ENCODE peak calls at places on chromosomes 1 and 21, in five cellular contexts. One of them, this sample, is unnamed.

GRCh38 chr1:188937965-188938551 is 1539.6 kb downstream of the BRINP3 start:
- DNase-seq in CD8-positive, alpha-beta T cell: no peak
- DNase-seq in progenitor cell of endocrine pancreas: no peak
- DNase-seq in neural crest cell: no peak
- DNase-seq in A549: no peak
- DNase-seq in this sample: no peak

GRCh38 chr1:85199667-85200366 is 999 bp downstream of the SYDE2 start:
- DNase-seq in CD8-positive, alpha-beta T cell: no peak
- DNase-seq in progenitor cell of endocrine pancreas: no peak
- DNase-seq in neural crest cell: no peak
- DNase-seq in A549: no peak
- DNase-seq in this sample: no peak

GRCh38 chr1:23402286-23403037 is 22.1 kb downstream of the TCEA3 start:
- DNase-seq in CD8-positive, alpha-beta T cell: no peak
- DNase-seq in progenitor cell of endocrine pancreas: no peak
- DNase-seq in neural crest cell: no peak
- DNase-seq in A549: no peak
- DNase-seq in this sample: no peak

GRCh38 chr1:214441119-214441518 is 110.3 kb downstream of the PTPN14 start:
- DNase-seq in CD8-positive, alpha-beta T cell: no peak
- DNase-seq in progenitor cell of endocrine pancreas: no peak
- DNase-seq in neural crest cell: no peak
- DNase-seq in A549: no peak
- DNase-seq in this sample: no peak

GRCh38 chr1:56424744-56425493 is 154.4 kb downstream of the PLPP3 start:
- DNase-seq in CD8-positive, alpha-beta T cell: no peak
- DNase-seq in progenitor cell of endocrine pancreas: no peak
- DNase-seq in neural crest cell: no peak
- DNase-seq in A549: no peak
- DNase-seq in this sample: no peak

GRCh38 chr1:179036844-179037465 is 11.3 kb downstream of the FAM20B start:
- DNase-seq in CD8-positive, alpha-beta T cell: no peak
- DNase-seq in progenitor cell of endocrine pancreas: no peak
- DNase-seq in neural crest cell: no peak
- DNase-seq in A549: no peak
- DNase-seq in this sample: no peak

GRCh38 chr1:64476251-64476952 is 6.5 kb downstream of the CACHD1 start:
- DNase-seq in CD8-positive, alpha-beta T cell: no peak
- DNase-seq in progenitor cell of endocrine pancreas: no peak
- DNase-seq in neural crest cell: no peak
- DNase-seq in A549: no peak
- DNase-seq in this sample: no peak

GRCh38 chr21:43190544-43191340 is 21.9 kb downstream of the CRYAA start:
- DNase-seq in CD8-positive, alpha-beta T cell: no peak
- DNase-seq in progenitor cell of endocrine pancreas: peak; percentile 3
- DNase-seq in neural crest cell: no peak
- DNase-seq in A549: no peak
- DNase-seq in this sample: no peak

GRCh38 chr1:51506537-51506936 is 12.5 kb downstream of the EPS15 start:
- DNase-seq in CD8-positive, alpha-beta T cell: no peak
- DNase-seq in progenitor cell of endocrine pancreas: no peak
- DNase-seq in neural crest cell: no peak
- DNase-seq in A549: no peak
- DNase-seq in this sample: no peak

GRCh38 chr21:25929859-25930520 is 195.2 kb downstream of the GABPA start:
- DNase-seq in CD8-positive, alpha-beta T cell: no peak
- DNase-seq in progenitor cell of endocrine pancreas: no peak
- DNase-seq in neural crest cell: no peak
- DNase-seq in A549: no peak
- DNase-seq in this sample: no peak

GRCh38 chr1:44808938-44809917 is 905 bp downstream of the BTBD19 start:
- DNase-seq in CD8-positive, alpha-beta T cell: peak; percentile 77
- DNase-seq in progenitor cell of endocrine pancreas: no peak
- DNase-seq in neural crest cell: no peak
- DNase-seq in A549: no peak
- DNase-seq in this sample: no peak

GRCh38 chr1:164725401-164725800 is 166.4 kb downstream of the PBX1 start:
- DNase-seq in CD8-positive, alpha-beta T cell: no peak
- DNase-seq in progenitor cell of endocrine pancreas: no peak
- DNase-seq in neural crest cell: no peak
- DNase-seq in A549: no peak
- DNase-seq in this sample: no peak

GRCh38 chr1:7422966-7423365 is 348.1 kb upstream of the VAMP3 start:
- DNase-seq in CD8-positive, alpha-beta T cell: no peak
- DNase-seq in progenitor cell of endocrine pancreas: no peak
- DNase-seq in neural crest cell: no peak
- DNase-seq in A549: no peak
- DNase-seq in this sample: no peak

GRCh38 chr1:7422081-7422480 is 349.0 kb upstream of the VAMP3 start:
- DNase-seq in CD8-positive, alpha-beta T cell: no peak
- DNase-seq in progenitor cell of endocrine pancreas: no peak
- DNase-seq in neural crest cell: no peak
- DNase-seq in A549: no peak
- DNase-seq in this sample: no peak

GRCh38 chr1:7422561-7422960 is 348.5 kb upstream of the VAMP3 start:
- DNase-seq in CD8-positive, alpha-beta T cell: no peak
- DNase-seq in progenitor cell of endocrine pancreas: no peak
- DNase-seq in neural crest cell: no peak
- DNase-seq in A549: no peak
- DNase-seq in this sample: no peak

GRCh38 chr1:7420706-7421105 is 350.4 kb upstream of the VAMP3 start:
- DNase-seq in CD8-positive, alpha-beta T cell: no peak
- DNase-seq in progenitor cell of endocrine pancreas: peak; percentile 4
- DNase-seq in neural crest cell: no peak
- DNase-seq in A549: no peak
- DNase-seq in this sample: no peak

DNA sequence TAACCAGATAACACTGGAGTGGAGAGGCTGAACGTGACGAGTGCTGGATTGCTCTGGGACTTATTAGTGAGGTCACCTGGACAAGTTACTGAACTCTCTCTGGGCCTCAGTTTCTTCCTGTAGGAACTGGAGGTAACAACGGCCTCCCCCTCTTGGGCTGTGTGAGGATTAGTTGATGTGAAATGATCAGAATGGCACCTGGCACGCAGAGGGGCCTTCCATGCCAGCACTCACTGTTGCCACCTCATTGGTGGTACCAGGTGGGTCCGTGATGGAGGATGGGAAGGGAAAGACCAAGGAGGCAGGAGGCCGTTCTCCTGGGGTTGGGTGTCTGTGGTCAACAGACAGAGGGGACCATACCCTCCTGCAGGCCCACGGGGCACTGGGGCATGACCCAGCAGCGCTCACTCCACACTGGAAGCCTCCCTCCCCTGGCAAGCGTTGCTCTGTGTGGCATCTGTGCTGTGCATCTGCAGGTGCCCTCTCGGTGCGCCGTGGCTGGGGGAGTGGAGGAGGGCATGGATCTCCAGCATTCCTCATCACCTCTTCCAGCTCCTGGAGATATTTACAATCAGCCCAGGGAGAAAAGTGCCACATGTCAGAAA is 349.5 kb upstream of the VAMP3 start:
- DNase-seq in CD8-positive, alpha-beta T cell: no peak
- DNase-seq in progenitor cell of endocrine pancreas: no peak
- DNase-seq in neural crest cell: no peak
- DNase-seq in A549: no peak
- DNase-seq in this sample: no peak
- TF ChIP-seq CTCF in CD8-positive, alpha-beta T cell: no peak
- TF ChIP-seq CTCF in progenitor cell of endocrine pancreas: no peak
- TF ChIP-seq CTCF in neural crest cell: no peak
- TF ChIP-seq CTCF in A549: no peak
- TF ChIP-seq CTCF in this sample: no peak

DNA sequence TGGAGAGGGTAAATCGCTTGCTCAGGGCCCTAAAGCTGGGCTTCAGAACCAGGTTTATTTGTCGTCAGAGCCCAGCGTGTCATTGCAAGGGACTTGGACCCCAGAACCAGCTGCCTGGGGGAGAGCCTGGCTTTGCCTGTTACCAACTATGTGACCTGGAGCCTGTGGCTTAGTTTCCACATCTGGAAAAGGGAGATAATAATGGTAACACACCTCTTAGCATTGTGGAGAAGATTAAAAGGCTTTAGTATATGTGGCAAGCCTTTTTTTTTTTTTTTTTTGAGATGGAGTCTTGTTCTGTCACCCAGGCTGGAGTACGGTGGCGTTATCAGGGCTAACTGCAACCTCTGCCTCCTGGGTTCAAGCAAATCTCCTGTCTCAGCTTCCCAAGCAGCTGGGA is 12.5 kb downstream of the CD52 start:
- DNase-seq in CD8-positive, alpha-beta T cell: no peak
- DNase-seq in progenitor cell of endocrine pancreas: no peak
- DNase-seq in neural crest cell: no peak
- DNase-seq in A549: no peak
- DNase-seq in this sample: no peak
- TF ChIP-seq CTCF in CD8-positive, alpha-beta T cell: no peak
- TF ChIP-seq CTCF in progenitor cell of endocrine pancreas: no peak
- TF ChIP-seq CTCF in neural crest cell: no peak
- TF ChIP-seq CTCF in A549: no peak
- TF ChIP-seq CTCF in this sample: no peak

DNA sequence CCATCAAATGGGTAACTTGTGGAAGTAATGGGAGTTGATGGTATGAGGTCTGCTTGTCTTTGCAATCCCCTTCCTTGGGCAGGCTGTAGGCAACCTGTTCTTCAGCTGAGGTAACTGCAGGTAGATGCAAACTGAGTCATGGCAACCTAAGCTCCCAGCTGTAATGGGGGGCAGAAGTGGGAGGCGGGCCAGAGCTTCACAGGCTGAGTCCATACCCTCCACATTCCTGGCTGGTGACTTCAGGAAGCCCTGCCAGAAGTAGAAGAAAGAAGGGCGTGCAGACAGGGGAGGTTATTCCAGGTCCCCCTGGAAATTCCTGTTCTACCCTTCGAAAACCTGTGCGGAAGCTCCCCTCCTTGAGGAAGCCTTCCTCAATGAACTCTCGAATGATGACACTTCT is 44.9 kb downstream of the ARHGEF11 start:
- DNase-seq in CD8-positive, alpha-beta T cell: no peak
- DNase-seq in progenitor cell of endocrine pancreas: no peak
- DNase-seq in neural crest cell: no peak
- DNase-seq in A549: no peak
- DNase-seq in this sample: no peak
- TF ChIP-seq CTCF in CD8-positive, alpha-beta T cell: no peak
- TF ChIP-seq CTCF in progenitor cell of endocrine pancreas: no peak
- TF ChIP-seq CTCF in neural crest cell: no peak
- TF ChIP-seq CTCF in A549: no peak
- TF ChIP-seq CTCF in this sample: no peak

DNA sequence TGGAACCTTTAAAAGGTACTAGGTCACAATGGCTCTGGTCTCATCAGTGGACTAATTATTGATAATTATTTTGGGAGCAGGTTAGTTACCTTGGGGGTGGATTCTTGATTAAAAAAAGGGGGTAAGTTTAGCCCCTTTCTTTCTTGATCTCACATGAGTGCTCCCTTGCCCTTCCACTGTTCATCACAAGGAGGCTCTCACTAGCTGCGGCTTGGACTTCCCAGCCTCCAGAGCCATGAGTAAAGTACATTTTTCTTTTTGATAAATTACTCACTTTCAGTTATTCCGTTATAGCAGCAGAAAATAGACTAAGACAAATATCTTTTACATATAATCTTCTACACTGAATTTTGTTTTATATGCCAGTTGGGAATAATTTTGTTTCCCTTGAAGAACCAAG is 254.8 kb upstream of the DEPDC1 start:
- DNase-seq in CD8-positive, alpha-beta T cell: no peak
- DNase-seq in progenitor cell of endocrine pancreas: no peak
- DNase-seq in neural crest cell: no peak
- DNase-seq in A549: no peak
- DNase-seq in this sample: no peak
- TF ChIP-seq CTCF in CD8-positive, alpha-beta T cell: no peak
- TF ChIP-seq CTCF in progenitor cell of endocrine pancreas: no peak
- TF ChIP-seq CTCF in neural crest cell: peak; percentile 20
- TF ChIP-seq CTCF in A549: no peak
- TF ChIP-seq CTCF in this sample: no peak

GRCh38 chr21:41043008-41043407 is 125.0 kb upstream of the BACE2 start:
- DNase-seq in CD8-positive, alpha-beta T cell: no peak
- DNase-seq in progenitor cell of endocrine pancreas: no peak
- DNase-seq in neural crest cell: no peak
- DNase-seq in A549: no peak
- DNase-seq in this sample: no peak
- TF ChIP-seq CTCF in CD8-positive, alpha-beta T cell: no peak
- TF ChIP-seq CTCF in progenitor cell of endocrine pancreas: peak; percentile 28
- TF ChIP-seq CTCF in neural crest cell: peak; percentile 31
- TF ChIP-seq CTCF in A549: no peak
- TF ChIP-seq CTCF in this sample: no peak